ENCODE peak calls at places on chromosomes 6 and 20, in six cellular contexts. L is fibroblast of lung, K is K562, E is HCT116, I is A673, P is astrocyte. Q is an unnamed sample.
A peak's percentile ranks its signal among the peaks of the same experiment; 100 is the strongest.

GRCh38 chr20:33914871-33915270 is 78.8 kb upstream of the RALY start:
- DNase-seq in K (peak; percentile 41), I (no peak), P (peak; percentile 92), L (peak; percentile 34), E (peak; percentile 66), Q (no peak)

GRCh38 chr20:25090492-25091429 is 8.8 kb upstream of the VSX1 start:
- DNase-seq in K (no peak), P (no peak), I (no peak), L (no peak), E (no peak), Q (no peak)

GRCh38 chr6:72704979-72705378 is 83.1 kb downstream of the KCNQ5 start:
- DNase-seq in L (no peak), E (no peak), P (no peak), K (no peak), I (peak; percentile 42), Q (no peak)

GRCh38 chr6:170305772-170306323 is 710 bp upstream of the FAM120B start:
- DNase-seq in L (no peak), E (no peak), P (no peak), K (no peak), I (no peak), Q (no peak)

GRCh38 chr20:4014031-4014474 is 1.3 kb downstream of the RNF24 start:
- DNase-seq in E (peak; percentile 68), P (peak; percentile 70), L (peak; percentile 87), K (no peak), I (peak; percentile 73), Q (no peak)

GRCh38 chr6:78598966-78599365 is 268.4 kb upstream of the IRAK1BP1 start:
- DNase-seq in K (no peak), I (peak; percentile 60), L (peak; percentile 32), E (peak; percentile 98), P (peak; percentile 99), Q (no peak)

GRCh38 chr20:17795449-17796095 is 95.8 kb downstream of the BANF2 start:
- DNase-seq in K (no peak), P (no peak), L (no peak), E (no peak), I (no peak), Q (no peak)

GRCh38 chr6:147075326-147075840 is 128.8 kb upstream of the STXBP5 start:
- DNase-seq in I (no peak), K (no peak), E (no peak), L (no peak), P (no peak), Q (no peak)

GRCh38 chr6:39887692-39888450 is 46.4 kb downstream of the MOCS1 start:
- DNase-seq in K (no peak), E (no peak), P (peak; percentile 94), I (peak; percentile 58), L (peak; percentile 91), Q (no peak)

GRCh38 chr6:43766964-43767461 is 3.0 kb upstream of the VEGFA start:
- DNase-seq in E (no peak), P (no peak), I (no peak), K (no peak), L (no peak), Q (no peak)

GRCh38 chr6:79212859-79213258 is 21.6 kb downstream of the HMGN3 start:
- DNase-seq in K (no peak), E (no peak), I (no peak), L (no peak), P (no peak), Q (no peak)

GRCh38 chr20:47358672-47359532 is 2.4 kb upstream of the ZMYND8 start:
- DNase-seq in I (no peak), K (peak; percentile 61), P (peak; percentile 90), L (peak; percentile 93), E (peak; percentile 49), Q (no peak)

GRCh38 chr6:144730088-144730640 is 445.0 kb downstream of the UTRN start:
- DNase-seq in L (no peak), I (no peak), P (no peak), K (no peak), E (no peak), Q (no peak)

GRCh38 chr6:151370509-151371078 is 20.8 kb downstream of the ZBTB2 start:
- DNase-seq in L (peak; percentile 54), P (peak; percentile 42), E (no peak), I (no peak), K (no peak), Q (no peak)

GRCh38 chr20:44566018-44566417 is 16.4 kb upstream of the PKIG start:
- DNase-seq in L (no peak), I (no peak), K (no peak), E (no peak), P (no peak), Q (no peak)

GRCh38 chr6:110944681-110945151 is 13.8 kb upstream of the GTF3C6 start:
- DNase-seq in L (peak; percentile 79), E (peak; percentile 69), I (no peak), K (peak; percentile 26), P (peak; percentile 90), Q (no peak)

GRCh38 chr6:129402244-129402643 is 307.7 kb downstream of the ARHGAP18 start:
- DNase-seq in P (peak; percentile 2), I (peak; percentile 3), K (no peak), E (no peak), L (peak; percentile 24), Q (no peak)
- TF ChIP-seq EZH2 in P (no peak), I (no peak), K (no peak), E (no peak), L (no peak), Q (no peak)

GRCh38 chr20:51125095-51125494 is 102.2 kb upstream of the KCNG1 start:
- DNase-seq in E (no peak), P (no peak), L (no peak), K (no peak), I (no peak), Q (no peak)
- H3K4me3 ChIP-seq in E (no peak overlapping the region), P (no peak overlapping the region), L (no peak overlapping the region), K (no peak overlapping the region), I (no peak overlapping the region), Q (no peak overlapping the region)

GRCh38 chr20:52104546-52105044 is 87.0 kb downstream of the ZFP64 start:
- DNase-seq in L (peak; percentile 19), I (peak; percentile 71), E (no peak), P (peak; percentile 23), K (no peak), Q (no peak)
- TF ChIP-seq EZH2 in L (peak; percentile 36), I (no peak), E (no peak), P (peak; percentile 44), K (no peak), Q (no peak)

GRCh38 chr6:26438000-26438399 is 2.3 kb upstream of the BTN3A3 start:
- DNase-seq in I (no peak), E (no peak), P (no peak), L (no peak), K (no peak), Q (no peak)

GRCh38 chr6:26440977-26441358 is 664 bp downstream of the BTN3A3 start:
- DNase-seq in P (no peak), L (no peak), K (no peak), E (no peak), I (no peak), Q (no peak)

GRCh38 chr6:26437550-26437949 is 2.8 kb upstream of the BTN3A3 start:
- DNase-seq in L (no peak), I (no peak), E (no peak), K (no peak), P (no peak), Q (no peak)

GRCh38 chr6:26439552-26440125 is 665 bp upstream of the BTN3A3 start:
- DNase-seq in K (no peak), L (no peak), I (no peak), P (no peak), E (no peak), Q (no peak)

GRCh38 chr6:26439151-26439550 is 1.2 kb upstream of the BTN3A3 start:
- DNase-seq in L (no peak), E (no peak), K (no peak), P (no peak), I (no peak), Q (no peak)
- H3K4me3 ChIP-seq in L (no peak overlapping the region), E (no peak overlapping the region), K (no peak overlapping the region), P (no peak overlapping the region), I (no peak overlapping the region), Q (no peak overlapping the region)

Q was measured in SK-N-MC.